ENCODE peak calls at places on chromosomes 13 and 19, in four cellular contexts. C is glomerular endothelial cell, E is anterior cingulate cortex, Y is C1 segment of cervical spinal cord. J is an unnamed sample.

GRCh38 chr13:77124423-77124822 is 97.5 kb upstream of the FBXL3 start:
- DNase-seq in E (no peak), C (no peak), Y (no peak), J (no peak)

GRCh38 chr13:20349564-20350379 is 117.7 kb upstream of the GJB6 start:
- DNase-seq in Y (no peak), C (no peak), E (no peak), J (no peak)

GRCh38 chr19:46863818-46864629 is 3.2 kb downstream of the ARHGAP35 start:
- DNase-seq in C (no peak), Y (no peak), E (peak), J (no peak)

GRCh38 chr13:23025848-23026608 is 154.8 kb upstream of the SGCG start:
- DNase-seq in Y (no peak), C (no peak), E (no peak), J (no peak)

GRCh38 chr13:96141032-96141431 is 51.1 kb downstream of the HS6ST3 start:
- DNase-seq in Y (no peak), C (peak), E (no peak), J (no peak)

GRCh38 chr13:49635599-49636433 is 7.5 kb downstream of the ARL11 start:
- DNase-seq in C (no peak), Y (no peak), E (no peak), J (no peak)

GRCh38 chr13:31756346-31756745 is 17.0 kb downstream of the RXFP2 start:
- DNase-seq in C (no peak), E (no peak), Y (no peak), J (no peak)

GRCh38 chr19:55083004-55083850 is 7.6 kb downstream of the EPS8L1 start:
- DNase-seq in Y (no peak), E (no peak), C (no peak), J (no peak)

GRCh38 chr13:23570931-23571330 is 719 bp downstream of the TNFRSF19 start:
- DNase-seq in E (no peak), C (no peak), Y (no peak), J (no peak)

GRCh38 chr13:81929988-81930387 is 1589.1 kb upstream of the SPRY2 start:
- DNase-seq in Y (no peak), C (peak), E (no peak), J (no peak)

GRCh38 chr13:94411747-94412146 is 67.7 kb downstream of the DCT start:
- DNase-seq in E (no peak), Y (no peak), C (no peak), J (no peak)

GRCh38 chr13:30128591-30128990 is 178.8 kb downstream of the KATNAL1 start:
- DNase-seq in Y (no peak), E (no peak), C (no peak), J (no peak)

GRCh38 chr13:51844862-51845573 is at the start of gene TMEM272:
- DNase-seq in E (peak), C (no peak), Y (no peak), J (peak)

GRCh38 chr19:23314505-23315241 is 64.5 kb upstream of the ZNF724 start:
- DNase-seq in Y (no peak), E (no peak), C (no peak), J (no peak)

GRCh38 chr19:48400018-48400742 is 6.7 kb downstream of the GRIN2D start:
- DNase-seq in Y (no peak), C (no peak), E (no peak), J (no peak)

GRCh38 chr19:28948531-28948930 is 264.4 kb downstream of the UQCRFS1 start:
- DNase-seq in E (no peak), C (no peak), Y (no peak), J (no peak)

GRCh38 chr13:107222619-107223018 is 654.7 kb upstream of the ARGLU1 start:
- DNase-seq in E (no peak), Y (no peak), C (no peak), J (no peak)

GRCh38 chr19:19034204-19034624 is 811 bp downstream of the ARMC6 start:
- DNase-seq in Y (no peak), C (no peak), E (peak), J (no peak)

GRCh38 chr19:13400296-13400695 is 106.0 kb downstream of the CACNA1A start:
- DNase-seq in E (no peak), C (no peak), Y (no peak), J (no peak)

GRCh38 chr19:35169226-35169995 is 14.9 kb downstream of the FXYD5 start:
- DNase-seq in E (no peak), C (no peak), Y (no peak), J (no peak)

GRCh38 chr13:110541526-110541920 is 20.0 kb downstream of the RAB20 start:
- DNase-seq in E (no peak), C (no peak), Y (no peak), J (no peak)

GRCh38 chr19:8017808-8018207 is 12.4 kb upstream of the ELAVL1 start:
- DNase-seq in C (no peak), E (no peak), Y (no peak), J (no peak)

GRCh38 chr19:5562280-5562679 is 5.5 kb downstream of the TINCR start:
- DNase-seq in C (no peak), Y (no peak), E (no peak), J (no peak)

GRCh38 chr13:108549989-108550388 is 79.4 kb upstream of the MYO16 start:
- DNase-seq in Y (no peak), E (no peak), C (no peak), J (no peak)

J was measured in caudate nucleus.